ENCODE peak calls at places on chromosomes 1 and 21, in nine cellular contexts. O is DND-41; M is AG09309; S is adipocyte; N is heart left ventricle; J is CD4-positive, alpha-beta memory T cell; V is ovary; D is suprapubic skin; I is fibroblast of mammary gland. R is an unnamed sample.

GRCh38 chr1:177338376-177338775 is 167.6 kb downstream of the BRINP2 start:
- DNase-seq in O (no peak), M (no peak), S (no peak), N (no peak), J (no peak), V (no peak), D (no peak), I (no peak), R (no peak)

GRCh38 chr1:3062616-3063378 is 6.2 kb upstream of the PRDM16 start:
- DNase-seq in O (no peak), M (no peak), S (no peak), N (peak; percentile 60), J (no peak), V (peak; percentile 35), D (peak; percentile 64), I (no peak), R (no peak)

GRCh38 chr1:61082336-61083013 is at the start of gene NFIA:
- DNase-seq in O (no peak), M (no peak), S (peak; percentile 74), N (peak; percentile 72), J (peak; percentile 40), V (peak; percentile 71), D (no peak), I (peak; percentile 79), R (peak; percentile 53)

GRCh38 chr1:175600721-175601440 is 142.5 kb downstream of the TNR start:
- DNase-seq in O (no peak), M (no peak), S (no peak), N (no peak), J (no peak), V (no peak), D (no peak), I (no peak), R (no peak)

GRCh38 chr1:100752806-100753205 is 33.3 kb downstream of the VCAM1 start:
- DNase-seq in O (no peak), M (no peak), S (no peak), N (no peak), J (no peak), V (no peak), D (no peak), I (no peak), R (no peak)

GRCh38 chr1:242185728-242186127 is 186.8 kb upstream of the MAP1LC3C start:
- DNase-seq in O (no peak), M (no peak), S (no peak), N (no peak), J (no peak), V (no peak), D (no peak), I (peak; percentile 13), R (no peak)

GRCh38 chr1:41806472-41807155 is 112.1 kb downstream of the HIVEP3 start:
- DNase-seq in O (peak; percentile 47), M (no peak), S (no peak), N (no peak), J (peak; percentile 58), V (no peak), D (no peak), I (no peak), R (peak; percentile 76)

GRCh38 chr21:41640756-41641509 is 125.9 kb downstream of the RIPK4 start:
- DNase-seq in O (no peak), M (no peak), S (peak; percentile 66), N (no peak), J (no peak), V (no peak), D (peak; percentile 65), I (peak; percentile 85), R (no peak)

GRCh38 chr1:97050501-97050900 is 328.9 kb downstream of the PTBP2 start:
- DNase-seq in O (no peak), M (no peak), S (peak; percentile 47), N (no peak), J (no peak), V (no peak), D (no peak), I (peak; percentile 47), R (no peak)

GRCh38 chr21:43916076-43916475 is 51.1 kb downstream of the AGPAT3 start:
- DNase-seq in O (no peak), M (no peak), S (no peak), N (peak; percentile 23), J (no peak), V (peak; percentile 19), D (peak; percentile 34), I (no peak), R (no peak)

GRCh38 chr21:43917515-43918384 is 52.7 kb downstream of the AGPAT3 start:
- DNase-seq in O (no peak), M (no peak), S (no peak), N (peak; percentile 4), J (no peak), V (peak; percentile 10), D (peak; percentile 15), I (no peak), R (no peak)

GRCh38 chr21:43918385-43918947 is 53.4 kb downstream of the AGPAT3 start:
- DNase-seq in O (no peak), M (no peak), S (no peak), N (peak; percentile 23), J (no peak), V (peak; percentile 28), D (no peak), I (no peak), R (no peak)

GRCh38 chr21:43919283-43919682 is 54.3 kb downstream of the AGPAT3 start:
- DNase-seq in O (no peak), M (no peak), S (no peak), N (no peak), J (no peak), V (no peak), D (no peak), I (no peak), R (no peak)

DNA sequence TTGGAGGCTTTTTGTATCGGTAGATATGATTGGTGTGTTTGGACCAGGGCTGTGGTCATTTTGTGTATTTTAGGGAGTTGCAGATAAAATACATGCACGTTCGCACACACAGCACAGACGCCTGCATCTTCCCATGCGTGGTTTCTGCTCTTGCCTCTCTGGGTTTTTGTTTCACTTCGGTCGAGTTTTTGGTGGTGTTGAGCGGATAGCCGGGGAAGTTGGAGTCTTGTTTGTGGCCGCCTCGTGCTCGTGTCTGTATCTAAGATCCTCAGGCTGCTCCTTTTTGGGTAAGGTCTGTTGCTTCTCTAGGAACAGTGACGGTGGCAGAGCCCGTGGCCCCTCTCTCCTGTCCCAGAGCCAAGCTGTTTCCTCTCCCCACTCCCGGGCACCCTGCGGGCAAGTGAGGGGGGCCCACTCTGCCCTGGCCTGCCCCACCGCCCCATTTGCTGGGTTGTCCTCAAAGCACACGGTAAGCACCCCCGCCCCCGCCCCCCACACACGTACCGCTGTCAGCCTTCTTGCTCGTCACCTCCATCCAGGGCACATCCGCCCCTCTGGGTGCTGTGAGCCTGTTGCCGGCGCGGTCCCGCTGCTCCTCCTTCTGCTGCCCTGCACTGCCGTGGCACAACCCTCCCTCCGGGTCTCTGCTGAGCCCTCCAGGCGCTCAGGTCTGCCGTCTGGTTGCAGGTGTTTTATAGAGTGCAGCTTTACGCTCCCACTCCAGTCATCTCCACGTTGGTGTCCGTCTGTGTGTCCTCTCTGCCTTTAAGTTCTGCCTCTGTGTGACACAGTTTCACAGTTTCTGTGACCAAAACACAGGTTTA is 51.9 kb downstream of the AGPAT3 start:
- DNase-seq in O (peak; percentile 61), M (no peak), S (no peak), N (peak; percentile 64), J (peak; percentile 85), V (peak; percentile 37), D (peak; percentile 80), I (no peak), R (peak; percentile 17)
- H3K4me3 ChIP-seq in O (peak overlapping the region; percentile 12), M (peak overlapping the region; percentile 42), S (peak overlapping the region; percentile 62), N (peak overlapping the region; percentile 50), J (peak overlapping the region; percentile 51), V (no peak overlapping the region), D (peak overlapping the region; percentile 40), I (no peak overlapping the region), R (peak overlapping the region; percentile 0)

GRCh38 chr1:24768873-24769605 is 23.8 kb downstream of the CLIC4 start:
- DNase-seq in O (no peak), M (no peak), S (peak; percentile 48), N (no peak), J (no peak), V (no peak), D (no peak), I (no peak), R (no peak)
- H3K4me3 ChIP-seq in O (no peak overlapping the region), M (no peak overlapping the region), S (no peak overlapping the region), N (no peak overlapping the region), J (no peak overlapping the region), V (no peak overlapping the region), D (no peak overlapping the region), I (no peak overlapping the region), R (no peak overlapping the region)

DNA sequence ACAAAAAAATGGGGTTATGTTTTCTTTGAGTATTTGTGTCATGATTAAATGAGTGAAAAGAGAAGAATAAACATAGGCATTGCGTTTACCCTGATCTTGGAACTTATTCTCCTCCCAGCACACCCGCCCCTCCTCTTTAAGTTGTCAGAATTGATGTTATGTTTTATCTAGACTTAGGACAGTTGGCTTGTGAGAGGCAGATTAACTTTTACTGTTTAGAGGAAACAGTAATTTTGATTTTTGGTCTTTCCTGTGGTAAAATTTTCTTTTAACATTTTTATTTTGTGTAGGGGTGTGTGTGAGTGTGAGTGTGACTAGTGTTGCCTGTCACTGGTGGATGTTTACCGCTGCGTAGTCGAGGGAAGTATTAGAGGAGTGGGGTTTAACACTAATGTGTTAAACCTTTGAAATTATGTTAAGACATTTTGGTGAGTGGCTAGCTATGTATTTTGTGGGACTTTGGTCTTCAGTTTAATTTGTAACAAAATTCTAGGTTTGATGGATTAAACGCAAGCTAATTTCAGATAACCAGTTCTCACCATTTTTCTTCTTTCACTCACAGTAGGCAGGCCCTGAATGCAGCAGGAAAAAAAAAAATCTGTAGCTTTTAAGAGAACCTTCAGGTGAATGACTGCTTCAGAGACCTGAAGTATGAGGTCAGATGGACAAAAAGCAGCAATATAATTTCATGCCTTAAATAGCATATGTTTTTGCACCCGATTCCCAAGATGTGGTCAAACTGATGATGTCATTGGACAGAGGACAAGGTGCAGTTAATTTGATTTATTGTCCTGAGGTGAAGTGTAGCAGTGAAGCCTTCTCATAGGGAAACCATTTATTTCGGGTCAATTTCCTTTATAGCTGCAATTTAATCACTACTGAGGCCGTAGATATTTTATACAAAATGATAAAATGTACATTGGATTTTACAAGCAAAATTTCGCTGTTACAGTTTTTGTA is 2.7 kb downstream of the POU2F1 start:
- DNase-seq in O (no peak), M (no peak), S (peak; percentile 25), N (no peak), J (no peak), V (no peak), D (no peak), I (peak; percentile 78), R (no peak)
- H3K4me3 ChIP-seq in O (peak overlapping the region; percentile 61), M (no peak overlapping the region), S (peak overlapping the region; percentile 91), N (no peak overlapping the region), J (no peak overlapping the region), V (no peak overlapping the region), D (no peak overlapping the region), I (no peak overlapping the region), R (no peak overlapping the region)

DNA sequence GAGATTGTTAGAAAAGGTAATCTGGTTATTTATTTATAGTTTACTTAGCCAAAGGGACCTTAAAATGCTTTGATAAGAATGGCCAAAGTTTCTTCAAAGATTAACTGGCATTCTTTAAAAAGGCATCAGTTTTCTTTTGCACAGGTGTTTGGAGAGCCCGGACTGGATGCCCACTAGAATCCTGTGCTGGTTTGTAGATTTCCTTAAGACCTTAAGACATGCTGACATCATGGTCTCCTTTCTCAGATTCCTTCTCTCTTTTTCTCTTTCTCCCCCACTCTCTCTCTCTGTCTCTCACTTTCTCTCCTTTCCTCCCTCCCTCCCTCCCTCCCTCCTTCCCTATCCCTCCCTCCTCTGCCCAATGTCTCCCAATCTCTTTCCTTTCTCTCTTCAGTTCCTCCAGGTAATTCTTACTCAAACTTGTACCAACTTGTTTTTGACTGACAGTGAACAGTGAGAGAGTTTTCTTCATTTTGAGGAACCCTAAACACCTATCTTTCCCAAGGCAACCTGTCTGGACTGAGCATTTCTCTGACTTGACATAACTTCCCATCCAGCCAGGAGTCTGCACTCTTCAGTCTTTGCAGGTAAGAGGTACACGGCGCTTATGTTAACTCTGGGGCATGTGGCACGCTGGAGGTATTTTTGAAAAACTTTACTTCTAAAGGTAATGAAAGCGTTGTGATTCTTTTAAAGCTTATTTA is at the start of gene KCNJ15:
- DNase-seq in O (no peak), M (no peak), S (no peak), N (no peak), J (no peak), V (no peak), D (no peak), I (no peak), R (no peak)
- H3K4me3 ChIP-seq in O (no peak within 1 kb of the TSS), M (no peak within 1 kb of the TSS), S (no peak within 1 kb of the TSS), N (peak within 1 kb of the TSS; percentile 0), J (no peak within 1 kb of the TSS), V (no peak within 1 kb of the TSS), D (peak within 1 kb of the TSS; percentile 25), I (no peak within 1 kb of the TSS), R (no peak within 1 kb of the TSS)